ENCODE peak calls at places on chromosomes 1 and 21, in ten cellular contexts. A is AG09319, Y is spleen, U is HFF-Myc, O is WERI-Rb-1, J is PC-3, H is breast epithelium, N is upper lobe of left lung, B is bronchial epithelial cell, Z is cardiac fibroblast. V is an unnamed sample.

GRCh38 chr21:45971487-45972352 is 9.8 kb upstream of the COL6A1 start:
- DNase-seq in B (no peak), A (peak), J (no peak), Y (peak), O (peak), Z (peak), H (no peak), N (no peak), U (peak), V (peak)

GRCh38 chr1:14842891-14843290 is 244.4 kb downstream of the KAZN start:
- DNase-seq in U (no peak), N (no peak), A (peak), Y (no peak), Z (peak), J (no peak), B (no peak), H (no peak), O (no peak), V (no peak)

GRCh38 chr21:42063578-42064521 is 7.3 kb upstream of the UMODL1 start:
- DNase-seq in B (peak), O (peak), H (no peak), U (no peak), A (no peak), Z (no peak), J (peak), N (peak), Y (peak), V (peak)

GRCh38 chr1:68202239-68202832 is 30.0 kb downstream of the WLS start:
- DNase-seq in O (no peak), Z (no peak), Y (no peak), U (no peak), N (no peak), H (no peak), J (peak), B (no peak), A (no peak), V (no peak)

GRCh38 chr1:64343105-64343960 is 126.6 kb upstream of the CACHD1 start:
- DNase-seq in O (no peak), Z (peak), J (peak), A (peak), Y (no peak), H (peak), U (peak), N (no peak), B (peak), V (no peak)

GRCh38 chr1:230231739-230232075 is 164.7 kb downstream of the GALNT2 start:
- DNase-seq in Z (peak), J (no peak), H (no peak), Y (no peak), A (no peak), N (peak), B (peak), U (no peak), O (no peak), V (no peak)

GRCh38 chr1:67429011-67429527 is 1.1 kb downstream of the SERBP1 start:
- DNase-seq in U (no peak), B (no peak), A (no peak), O (no peak), Z (peak), Y (peak), N (no peak), J (peak), H (no peak), V (no peak)

GRCh38 chr1:9449106-9449627 is 90.1 kb upstream of the SLC25A33 start:
- DNase-seq in O (no peak), Z (peak), B (no peak), N (no peak), Y (no peak), A (no peak), U (no peak), H (peak), J (no peak), V (no peak)

GRCh38 chr1:66725885-66726665 is 26.2 kb upstream of the DYNLT5 start:
- DNase-seq in J (peak), Y (peak), U (peak), H (no peak), B (peak), A (peak), Z (peak), O (peak), N (peak), V (peak)

GRCh38 chr1:41847733-41848132 is 71.0 kb downstream of the HIVEP3 start:
- DNase-seq in Y (no peak), U (no peak), A (no peak), H (no peak), Z (peak), N (no peak), O (no peak), J (no peak), B (no peak), V (no peak)

GRCh38 chr1:33370286-33370685 is 49.4 kb upstream of the A3GALT2 start:
- DNase-seq in H (no peak), O (no peak), Z (peak), J (no peak), Y (no peak), N (no peak), U (no peak), B (no peak), A (no peak), V (no peak)

GRCh38 chr21:27035791-27036190 is 68.9 kb upstream of the ADAMTS5 start:
- DNase-seq in A (no peak), J (no peak), O (no peak), H (no peak), Z (no peak), U (no peak), B (no peak), Y (no peak), N (no peak), V (no peak)

GRCh38 chr1:35558374-35559316 is 1.0 kb downstream of the NCDN start:
- DNase-seq in A (no peak), Z (no peak), O (peak), J (no peak), U (no peak), B (no peak), Y (peak), H (no peak), N (no peak), V (peak)

GRCh38 chr21:37551406-37552355 is 185.1 kb downstream of the DYRK1A start:
- DNase-seq in O (no peak), Z (peak), U (no peak), B (no peak), N (peak), J (no peak), A (no peak), Y (no peak), H (no peak), V (no peak)

GRCh38 chr1:24932284-24932683 is 2.2 kb upstream of the RUNX3 start:
- DNase-seq in Z (peak), J (peak), N (peak), B (no peak), U (no peak), H (no peak), A (no peak), Y (peak), O (peak), V (peak)

GRCh38 chr1:119743776-119744597 is 24.7 kb downstream of the HMGCS2 start:
- DNase-seq in B (peak), Y (no peak), H (peak), O (peak), N (peak), A (peak), U (peak), Z (peak), J (peak), V (peak)

GRCh38 chr1:19124273-19124672 is 85.8 kb downstream of the UBR4 start:
- DNase-seq in B (no peak), H (no peak), Y (no peak), A (no peak), N (no peak), O (no peak), Z (no peak), J (no peak), U (no peak), V (peak)

GRCh38 chr1:30315185-30315960 is 408.0 kb downstream of the MATN1 start:
- DNase-seq in B (peak), Z (no peak), J (no peak), U (no peak), O (peak), N (no peak), H (no peak), Y (peak), A (no peak), V (no peak)

GRCh38 chr1:40036574-40036973 is 4.0 kb upstream of the CAP1 start:
- DNase-seq in B (peak), Y (no peak), Z (peak), N (no peak), J (peak), H (peak), U (peak), A (peak), O (no peak), V (no peak)

GRCh38 chr1:3931310-3931700 is 31.2 kb upstream of the C1orf174 start:
- DNase-seq in Y (no peak), A (no peak), H (no peak), B (no peak), N (no peak), J (no peak), O (peak), Z (no peak), U (no peak), V (no peak)

GRCh38 chr1:160260436-160261382 is 1.6 kb downstream of the DCAF8 start:
- DNase-seq in U (peak), Y (no peak), J (peak), H (no peak), B (peak), Z (peak), N (no peak), A (peak), O (no peak), V (no peak)

GRCh38 chr21:42156690-42157605 is 62.0 kb upstream of the ABCG1 start:
- DNase-seq in J (no peak), N (peak), A (no peak), B (no peak), Y (no peak), U (no peak), Z (peak), H (peak), O (peak), V (no peak)

GRCh38 chr1:116359060-116359830 is 13.8 kb upstream of the ATP1A1 start:
- DNase-seq in O (no peak), N (no peak), B (peak), J (peak), H (no peak), Y (no peak), U (no peak), Z (peak), A (no peak), V (no peak)

GRCh38 chr1:67166196-67166595 is at the start of gene IL23R:
- DNase-seq in H (no peak), Z (no peak), J (no peak), A (no peak), O (no peak), B (no peak), U (no peak), N (no peak), Y (no peak), V (peak)

GRCh38 chr1:90402893-90403849 is 313.9 kb downstream of the BARHL2 start:
- DNase-seq in Z (peak), O (no peak), N (peak), J (peak), A (peak), B (peak), H (peak), Y (no peak), U (peak), V (no peak)

GRCh38 chr21:16460936-16461335 is 731.2 kb downstream of the USP25 start:
- DNase-seq in O (peak), A (no peak), Z (no peak), H (no peak), N (no peak), U (no peak), Y (no peak), J (no peak), B (no peak), V (no peak)

GRCh38 chr1:243390315-243390875 is 134.6 kb downstream of the SDCCAG8 start:
- DNase-seq in B (no peak), J (no peak), Y (no peak), Z (no peak), H (no peak), A (no peak), O (no peak), U (no peak), N (no peak), V (no peak)

GRCh38 chr1:5720484-5720883 is 271.7 kb downstream of the NPHP4 start:
- DNase-seq in A (no peak), J (no peak), Z (no peak), H (no peak), O (no peak), U (no peak), B (peak), Y (peak), N (no peak), V (no peak)

DNA sequence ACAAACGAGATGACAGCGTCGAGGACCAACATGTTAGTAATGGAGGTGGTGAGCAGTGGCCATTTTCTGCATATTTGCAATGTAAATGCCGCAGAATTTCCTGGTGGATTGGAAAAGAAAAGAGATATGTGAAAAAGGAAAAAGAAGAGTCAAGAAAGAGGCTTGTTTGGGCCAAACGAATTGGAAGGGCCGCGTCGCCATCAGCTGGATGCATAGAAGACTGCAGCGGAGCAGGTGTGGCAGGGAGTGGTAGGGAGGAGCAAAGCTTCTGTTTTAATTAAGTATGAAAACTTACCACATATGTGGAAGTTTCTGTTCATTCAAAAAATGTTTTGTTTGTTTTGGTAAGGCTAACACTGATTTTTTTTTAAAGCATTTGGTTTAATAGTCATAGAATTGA is 690.7 kb downstream of the NCAM2 start:
- DNase-seq in O (peak), H (no peak), J (peak), A (no peak), U (no peak), Y (no peak), B (no peak), Z (peak), N (no peak), V (no peak)
- TF ChIP-seq CTCF in O (peak), H (no peak), J (peak), A (peak), U (peak), Y (no peak), B (no peak), Z (peak), N (peak), V (no peak)

GRCh38 chr1:109877320-109877771 is 33.3 kb upstream of the CSF1 start:
- DNase-seq in O (peak), U (peak), A (peak), N (peak), J (no peak), Y (no peak), Z (peak), H (peak), B (no peak), V (no peak)
- TF ChIP-seq CTCF in O (no peak), U (peak), A (peak), N (peak), J (no peak), Y (no peak), Z (peak), H (peak), B (peak), V (no peak)

DNA sequence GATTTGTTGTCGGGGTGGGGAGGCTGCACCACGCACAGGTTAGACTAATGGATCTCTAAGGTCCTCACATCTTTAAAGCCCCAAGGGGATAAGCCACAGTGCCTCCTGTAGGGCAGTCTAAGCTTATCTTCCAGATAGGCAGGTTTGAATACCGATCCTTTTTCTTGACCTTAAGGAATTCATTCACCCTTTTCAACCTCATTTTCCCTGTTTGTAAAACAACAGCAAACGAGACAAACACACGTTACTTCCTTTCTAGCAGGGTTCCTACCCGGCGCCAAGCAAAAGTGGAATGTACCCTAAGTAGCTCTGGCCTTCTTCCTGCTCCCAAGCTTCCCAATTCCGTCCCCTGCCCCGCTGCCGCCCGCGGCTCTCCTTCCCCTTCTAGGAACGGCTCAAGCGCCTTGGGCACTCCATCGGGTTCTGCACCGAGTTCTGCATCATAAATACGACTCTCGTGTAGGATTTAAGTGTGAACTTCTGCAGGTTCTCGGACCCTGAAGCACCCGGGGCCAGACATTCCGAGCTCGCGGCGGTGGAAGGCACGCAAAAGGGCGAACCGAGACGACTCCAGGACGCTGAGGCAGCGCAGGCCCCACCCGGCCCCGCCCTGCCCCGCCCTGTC is 548 bp upstream of the CDC20 start:
- DNase-seq in Z (peak), B (peak), H (no peak), O (peak), J (peak), A (no peak), U (peak), Y (no peak), N (peak), V (peak)
- TF ChIP-seq CTCF in Z (peak), B (peak), H (no peak), O (peak), J (peak), A (peak), U (peak), Y (no peak), N (peak), V (peak)

GRCh38 chr1:27605300-27605766 is 1.4 kb upstream of the AHDC1 start:
- DNase-seq in O (no peak), B (no peak), N (no peak), J (no peak), H (no peak), Z (no peak), A (no peak), U (no peak), Y (no peak), V (no peak)

GRCh38 chr1:27604579-27605299 is 795 bp upstream of the AHDC1 start:
- DNase-seq in Z (no peak), N (no peak), J (no peak), B (no peak), Y (no peak), A (no peak), U (no peak), O (peak), H (no peak), V (no peak)

GRCh38 chr1:27602510-27603319 is 1.2 kb downstream of the AHDC1 start:
- DNase-seq in U (no peak), N (peak), B (no peak), J (peak), A (no peak), O (peak), Y (peak), H (no peak), Z (peak), V (peak)

GRCh38 chr1:27603320-27603961 is 503 bp downstream of the AHDC1 start:
- DNase-seq in N (no peak), A (no peak), J (no peak), B (no peak), Y (peak), Z (no peak), O (peak), H (no peak), U (no peak), V (peak)

GRCh38 chr1:27603962-27604578 is at the start of gene AHDC1:
- DNase-seq in A (peak), Z (peak), N (peak), O (peak), Y (peak), U (no peak), B (peak), J (peak), H (peak), V (peak)
- TF ChIP-seq CTCF in A (no peak), Z (no peak), N (peak), O (no peak), Y (peak), U (no peak), B (no peak), J (no peak), H (peak), V (no peak)

DNA sequence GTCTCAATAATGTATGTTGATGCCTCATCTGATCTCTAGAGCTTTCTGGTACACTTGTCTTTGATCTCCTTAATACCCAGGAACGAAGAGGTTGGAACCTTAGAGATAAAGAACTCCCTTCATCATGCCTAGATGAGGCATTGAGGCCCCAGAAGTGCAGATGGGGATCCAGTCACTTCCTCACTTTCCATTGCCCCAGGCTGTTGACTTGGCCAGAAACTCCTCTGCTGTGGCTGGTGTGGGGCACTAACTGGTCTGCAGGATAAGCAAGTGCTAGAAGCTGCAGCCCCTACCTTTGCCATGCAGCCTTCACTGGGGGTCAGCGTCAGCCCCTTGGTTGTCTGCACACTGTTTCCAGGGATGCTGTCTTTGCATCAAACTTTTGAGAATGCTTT is 49.9 kb downstream of the STUM start:
- DNase-seq in O (no peak), Y (peak), Z (no peak), N (no peak), U (no peak), B (peak), A (no peak), J (peak), H (no peak), V (no peak)
- TF ChIP-seq CTCF in O (no peak), Y (no peak), Z (no peak), N (no peak), U (no peak), B (no peak), A (no peak), J (no peak), H (no peak), V (no peak)

DNA sequence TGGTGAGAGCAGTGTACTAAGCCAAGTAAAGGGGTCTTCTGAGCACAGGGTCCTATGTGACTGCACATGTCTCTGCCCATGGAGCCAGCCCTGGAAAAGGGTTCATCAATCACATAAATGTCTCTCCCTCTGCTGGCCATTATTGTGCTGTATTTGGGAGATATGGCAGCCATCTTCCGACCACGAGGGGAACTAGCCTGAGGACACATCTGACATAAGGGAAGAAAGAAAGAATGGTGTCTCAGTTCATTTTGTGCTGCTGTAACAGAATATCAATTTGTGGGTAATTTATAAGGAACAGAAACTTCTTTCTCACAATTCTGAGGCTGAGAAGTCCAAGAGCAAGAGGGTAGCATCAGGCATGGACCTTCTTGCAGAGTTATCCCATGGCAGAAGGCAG is 55.1 kb upstream of the GJA5 start:
- DNase-seq in Y (no peak), U (no peak), B (no peak), N (no peak), J (peak), O (no peak), H (no peak), Z (no peak), A (no peak), V (no peak)
- TF ChIP-seq CTCF in Y (no peak), U (peak), B (no peak), N (no peak), J (peak), O (peak), H (no peak), Z (peak), A (no peak), V (no peak)